ENCODE peak calls at places on chromosome 1, in seven cellular contexts. X, J, A, N, U, G and S are unnamed samples.

GRCh38 chr1:116988908-116989307 is 12.7 kb upstream of the CD101 start:
- DNase-seq in J (no peak), G (no peak), U (no peak), A (no peak), X (no peak), N (no peak), S (no peak)

GRCh38 chr1:143720087-143721023 is 251.4 kb downstream of the FAM72C start:
- DNase-seq in N (peak; percentile 66), G (peak; percentile 61), U (peak; percentile 60), J (no peak), A (no peak), X (peak; percentile 67), S (no peak)

GRCh38 chr1:203204776-203205175 is 18.3 kb upstream of the CHI3L1 start:
- DNase-seq in A (no peak), J (no peak), N (no peak), U (no peak), X (peak; percentile 35), G (no peak), S (no peak)

GRCh38 chr1:30966690-30967369 is 58.3 kb upstream of the SDC3 start:
- DNase-seq in X (no peak), G (no peak), N (peak; percentile 17), J (no peak), U (no peak), A (no peak), S (no peak)

GRCh38 chr1:48776400-48777218 is at the start of gene BEND5:
- DNase-seq in A (peak; percentile 48), J (no peak), U (peak; percentile 69), G (peak; percentile 81), N (no peak), X (peak; percentile 80), S (peak; percentile 25)

GRCh38 chr1:19903621-19904020 is 19.8 kb downstream of the PLA2G2E start:
- DNase-seq in U (no peak), A (no peak), G (no peak), J (no peak), X (no peak), N (no peak), S (no peak)

GRCh38 chr1:209674957-209675566 is at the start of gene G0S2:
- DNase-seq in J (no peak), G (peak; percentile 71), U (peak; percentile 76), N (no peak), X (peak; percentile 88), A (peak; percentile 83), S (peak; percentile 91)

GRCh38 chr1:162349635-162350330 is 26.9 kb downstream of the SPATA46 start:
- DNase-seq in X (no peak), G (no peak), J (no peak), N (peak; percentile 64), U (no peak), A (no peak), S (no peak)

GRCh38 chr1:14875781-14876564 is 277.5 kb downstream of the KAZN start:
- DNase-seq in U (no peak), N (no peak), J (no peak), X (no peak), G (no peak), A (peak; percentile 36), S (no peak)

GRCh38 chr1:31753623-31754349 is 10.4 kb downstream of the ADGRB2 start:
- DNase-seq in U (no peak), N (no peak), A (peak; percentile 80), X (no peak), J (peak; percentile 34), G (no peak), S (no peak)

GRCh38 chr1:154407021-154407865 is 2.1 kb downstream of the IL6R start:
- DNase-seq in G (no peak), X (peak; percentile 76), U (no peak), N (no peak), A (peak; percentile 39), J (no peak), S (peak; percentile 88)

GRCh38 chr1:31374511-31375196 is 1.8 kb upstream of the FABP3 start:
- DNase-seq in J (no peak), U (no peak), N (no peak), G (no peak), X (peak; percentile 71), A (peak; percentile 61), S (peak; percentile 54)

GRCh38 chr1:5947071-5947821 is 45.0 kb downstream of the NPHP4 start:
- DNase-seq in U (peak; percentile 30), G (peak; percentile 26), N (no peak), X (no peak), A (peak; percentile 13), J (no peak), S (no peak)

GRCh38 chr1:115089443-115090340 is at the start of gene TSPAN2:
- DNase-seq in N (peak; percentile 54), X (peak; percentile 98), G (peak; percentile 90), A (peak; percentile 51), U (peak; percentile 75), J (no peak), S (peak; percentile 75)

GRCh38 chr1:100147875-100148274 is 14.9 kb downstream of the TRMT13 start:
- DNase-seq in A (no peak), X (no peak), U (no peak), G (no peak), N (no peak), J (no peak), S (no peak)

GRCh38 chr1:181149326-181150000 is 61.0 kb downstream of the IER5 start:
- DNase-seq in X (peak; percentile 25), A (peak; percentile 43), N (no peak), G (no peak), U (peak; percentile 19), J (no peak), S (no peak)

GRCh38 chr1:21270086-21270689 is 20.1 kb downstream of the ECE1 start:
- DNase-seq in G (peak; percentile 99), N (peak; percentile 75), A (peak; percentile 78), J (peak; percentile 65), X (peak; percentile 86), U (peak; percentile 86), S (peak; percentile 70)

DNA sequence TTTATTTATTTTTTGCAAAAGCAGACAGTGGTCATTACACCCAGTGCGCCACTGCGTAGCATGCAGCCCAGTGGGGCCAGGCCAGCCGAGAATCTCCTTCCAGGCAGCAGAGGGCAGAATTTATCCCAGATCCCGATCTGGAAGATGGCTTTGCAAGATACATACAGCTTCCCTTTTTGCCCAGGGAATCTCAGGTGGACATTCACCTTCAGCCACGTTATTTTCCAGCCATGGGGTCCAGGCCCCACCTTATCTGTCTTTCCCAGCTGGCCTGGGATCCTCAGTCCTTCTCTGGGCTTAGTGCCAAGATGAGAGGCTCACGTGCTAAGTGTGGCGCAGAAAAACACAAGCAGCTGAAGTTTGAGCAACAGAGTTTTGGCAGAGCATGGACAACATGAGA is 123.6 kb downstream of the AJAP1 start:
- DNase-seq in X (no peak), G (peak; percentile 58), A (no peak), U (no peak), N (peak; percentile 30), J (no peak), S (no peak)
- TF ChIP-seq EP300 in X (no peak), G (no peak), A (no peak), U (no peak), N (no peak), J (no peak), S (no peak)

GRCh38 chr1:42380617-42381423 is at the start of gene RIMKLA:
- DNase-seq in A (peak; percentile 69), J (no peak), U (no peak), X (peak; percentile 77), N (peak; percentile 44), G (peak; percentile 83), S (peak; percentile 69)
- TF ChIP-seq EP300 in A (no peak), J (no peak), U (no peak), X (no peak), N (no peak), G (no peak), S (no peak)

GRCh38 chr1:205445653-205445955 is 10.2 kb downstream of the BLACAT1 start:
- DNase-seq in G (no peak), U (no peak), J (no peak), N (no peak), A (no peak), X (no peak), S (no peak)

GRCh38 chr1:205443585-205444299 is 12.1 kb downstream of the BLACAT1 start:
- DNase-seq in N (no peak), A (no peak), J (no peak), U (no peak), X (no peak), G (no peak), S (no peak)

GRCh38 chr1:205444300-205444930 is 11.4 kb downstream of the BLACAT1 start:
- DNase-seq in A (no peak), J (no peak), N (no peak), G (peak; percentile 70), U (no peak), X (no peak), S (peak; percentile 2)

GRCh38 chr1:205446828-205447227 is 9.0 kb downstream of the BLACAT1 start:
- DNase-seq in X (no peak), N (no peak), G (no peak), A (no peak), J (no peak), U (no peak), S (no peak)

GRCh38 chr1:205444931-205445652 is 10.8 kb downstream of the BLACAT1 start:
- DNase-seq in U (no peak), A (peak; percentile 34), G (peak; percentile 77), N (no peak), J (no peak), X (peak; percentile 93), S (peak; percentile 46)
- TF ChIP-seq EP300 in U (no peak), A (no peak), G (no peak), N (no peak), J (no peak), X (no peak), S (no peak)

GRCh38 chr1:98322966-98323365 is 338.6 kb upstream of the SNX7 start:
- DNase-seq in J (no peak), U (no peak), G (no peak), X (no peak), A (no peak), N (no peak), S (no peak)

GRCh38 chr1:98323396-98323795 is 338.1 kb upstream of the SNX7 start:
- DNase-seq in J (no peak), N (peak; percentile 78), A (no peak), G (no peak), U (no peak), X (no peak), S (peak; percentile 25)

GRCh38 chr1:98325646-98326441 is 335.7 kb upstream of the SNX7 start:
- DNase-seq in N (peak; percentile 94), X (peak; percentile 76), A (peak; percentile 68), U (peak; percentile 88), J (peak; percentile 58), G (no peak), S (no peak)

GRCh38 chr1:98321191-98321590 is 340.3 kb upstream of the SNX7 start:
- DNase-seq in X (no peak), G (no peak), A (no peak), U (no peak), N (no peak), J (no peak), S (no peak)

DNA sequence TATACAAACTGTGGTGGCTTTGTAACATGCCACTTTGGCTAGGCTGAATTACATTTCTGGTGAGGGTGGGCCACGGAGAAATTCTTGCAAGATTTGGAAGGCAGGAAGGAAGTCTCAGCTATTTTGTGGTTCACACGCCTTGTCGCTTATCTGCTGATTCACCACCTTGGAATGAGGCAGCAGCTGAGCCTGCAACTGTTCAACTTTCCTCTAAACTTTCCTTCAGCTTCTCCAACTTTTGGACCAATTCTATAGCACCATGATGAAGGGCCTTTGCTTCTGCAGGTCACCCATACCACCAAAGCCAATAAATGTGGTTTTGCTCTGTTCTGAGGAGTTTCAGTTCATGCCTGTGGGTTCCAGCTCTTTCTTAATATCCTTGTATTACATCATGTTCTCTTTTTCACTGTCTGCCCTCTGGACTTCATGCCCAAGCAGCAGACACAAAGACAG is 337.6 kb upstream of the SNX7 start:
- DNase-seq in J (no peak), G (no peak), N (peak; percentile 92), X (no peak), A (peak; percentile 49), U (no peak), S (no peak)
- TF ChIP-seq EP300 in J (no peak), G (no peak), N (peak; percentile 38), X (no peak), A (no peak), U (no peak), S (no peak)

GRCh38 chr1:63787875-63788274 is 14.1 kb downstream of the ROR1 start:
- DNase-seq in A (peak; percentile 72), X (no peak), N (no peak), J (no peak), U (no peak), G (no peak), S (peak; percentile 71)
- TF ChIP-seq EP300 in A (no peak), X (no peak), N (no peak), J (no peak), U (no peak), G (no peak), S (no peak)